ENCODE peak calls at places on chromosomes 2 and 18, in six cellular contexts. F, R, E, D, G and H are unnamed samples.

GRCh38 chr18:8890957-8891464 is 185.7 kb downstream of the MTCL1 start:
- DNase-seq in E (no peak), G (peak; percentile 97), D (no peak), R (no peak), F (no peak), H (no peak)

GRCh38 chr2:37829202-37829601 is 95.9 kb upstream of the RMDN2 start:
- DNase-seq in D (no peak), F (no peak), R (no peak), G (peak; percentile 98), E (no peak), H (no peak)

GRCh38 chr2:48346124-48346536 is 183.8 kb upstream of the STON1 start:
- DNase-seq in E (no peak), F (no peak), R (no peak), D (no peak), G (peak; percentile 80), H (no peak)

GRCh38 chr2:95326433-95327140 is 29.4 kb downstream of the KCNIP3 start:
- DNase-seq in D (no peak), F (no peak), R (no peak), G (no peak), E (no peak), H (no peak)

GRCh38 chr2:192060161-192060560 is 134.6 kb downstream of the TMEFF2 start:
- DNase-seq in R (no peak), F (no peak), E (no peak), D (no peak), G (no peak), H (no peak)

GRCh38 chr2:204825681-204826080 is 280.4 kb downstream of the PARD3B start:
- DNase-seq in G (no peak), F (no peak), R (no peak), E (no peak), D (no peak), H (no peak)

GRCh38 chr18:23032030-23032582 is 99.0 kb downstream of the RBBP8 start:
- DNase-seq in G (peak; percentile 83), D (no peak), F (no peak), R (no peak), E (no peak), H (no peak)

GRCh38 chr2:229297284-229297683 is 26.2 kb upstream of the PID1 start:
- DNase-seq in D (no peak), G (no peak), E (no peak), R (no peak), F (no peak), H (no peak)

GRCh38 chr2:68441179-68441993 is 25.7 kb downstream of the FBXO48 start:
- DNase-seq in R (peak; percentile 57), F (peak; percentile 76), D (peak; percentile 94), E (peak; percentile 43), G (peak; percentile 78), H (peak; percentile 78)

GRCh38 chr2:37201766-37202165 is 5.5 kb downstream of the CEBPZOS start:
- DNase-seq in F (no peak), E (no peak), G (no peak), R (no peak), D (no peak), H (no peak)

GRCh38 chr18:44943201-44943881 is 262.7 kb downstream of the SETBP1 start:
- DNase-seq in E (no peak), G (no peak), R (no peak), D (no peak), F (no peak), H (no peak)

GRCh38 chr18:32242395-32242794 is 52.6 kb downstream of the MEP1B start:
- DNase-seq in E (no peak), R (no peak), G (no peak), D (no peak), F (no peak), H (no peak)

GRCh38 chr2:69729266-69729665 is 12.7 kb upstream of the ANXA4 start:
- DNase-seq in D (no peak), G (no peak), R (no peak), E (no peak), F (no peak), H (no peak)

GRCh38 chr2:2413525-2413924 is 82.5 kb upstream of the MYT1L start:
- DNase-seq in G (no peak), R (no peak), E (no peak), F (no peak), D (no peak), H (no peak)

GRCh38 chr2:217436386-217436785 is 566.4 kb downstream of the TNS1 start:
- DNase-seq in F (no peak), E (no peak), G (no peak), R (no peak), D (no peak), H (no peak)

GRCh38 chr2:61471905-61472805 is 1.3 kb upstream of the USP34 start:
- DNase-seq in D (peak; percentile 77), G (peak; percentile 18), E (peak; percentile 32), R (no peak), F (peak; percentile 35), H (no peak)

GRCh38 chr18:7696846-7697245 is 129.7 kb downstream of the PTPRM start:
- DNase-seq in D (no peak), F (no peak), E (no peak), R (no peak), G (peak; percentile 0), H (no peak)

GRCh38 chr2:109343460-109343859 is 214.5 kb downstream of the SH3RF3 start:
- DNase-seq in F (no peak), D (no peak), G (no peak), R (no peak), E (no peak), H (no peak)

GRCh38 chr2:239916205-239917127 is 108.7 kb downstream of the NDUFA10 start:
- DNase-seq in E (no peak), D (no peak), R (no peak), F (no peak), G (no peak), H (no peak)

GRCh38 chr2:37776487-37776886 is 105.0 kb upstream of the CDC42EP3 start:
- DNase-seq in G (peak; percentile 89), D (no peak), E (no peak), F (no peak), R (no peak), H (no peak)

GRCh38 chr2:174771631-174772491 is 7.6 kb upstream of the CHRNA1 start:
- DNase-seq in G (peak; percentile 83), D (peak; percentile 81), E (peak; percentile 77), R (no peak), F (peak; percentile 72), H (no peak)

GRCh38 chr2:75290600-75291140 is 91.3 kb upstream of the TACR1 start:
- DNase-seq in F (no peak), D (no peak), G (peak; percentile 43), R (no peak), E (no peak), H (no peak)

GRCh38 chr18:58139627-58140026 is 95.6 kb downstream of the NEDD4L start:
- DNase-seq in G (no peak), F (no peak), E (no peak), D (no peak), R (no peak), H (no peak)

GRCh38 chr2:60414731-60415130 is 138.7 kb downstream of the BCL11A start:
- DNase-seq in D (no peak), E (no peak), R (no peak), G (peak; percentile 83), F (no peak), H (no peak)

GRCh38 chr2:65265090-65266045 is 37.7 kb downstream of the ACTR2 start:
- DNase-seq in R (no peak), D (peak; percentile 70), F (no peak), G (peak; percentile 74), E (peak; percentile 33), H (no peak)

GRCh38 chr2:64379221-64379620 is 74.7 kb upstream of the LGALSL start:
- DNase-seq in G (no peak), E (no peak), F (no peak), R (no peak), D (no peak), H (no peak)

GRCh38 chr2:191845876-191846786 is 757 bp downstream of the CAVIN2 start:
- DNase-seq in R (no peak), D (no peak), E (no peak), F (no peak), G (no peak), H (no peak)

GRCh38 chr2:134852518-134852917 is 14.1 kb downstream of the ACMSD start:
- DNase-seq in G (peak; percentile 2), E (no peak), D (no peak), R (no peak), F (no peak), H (no peak)

GRCh38 chr2:128442053-128442751 is 123.5 kb upstream of the HS6ST1 start:
- DNase-seq in G (no peak), F (no peak), D (no peak), R (no peak), E (no peak), H (no peak)